ENCODE peak calls at places on chromosomes 3 and 15, in six cellular contexts. P is activated CD4-positive, alpha-beta T cell treated with anti-CD3 and anti-CD28 coated beads for 36 hours; N is Ammon's horn; I is mucosa of descending colon; T is GDM1; H is AG04450. U is an unnamed sample.

GRCh38 chr15:66294157-66294931 is 976 bp downstream of the DIS3L start:
- DNase-seq in H (peak), P (peak), N (peak), T (no peak), I (no peak), U (peak)

GRCh38 chr3:64188810-64189560 is 36.3 kb downstream of the PRICKLE2 start:
- DNase-seq in H (peak), I (no peak), T (no peak), N (peak), P (no peak), U (no peak)

GRCh38 chr15:66927326-66928077 is 137.9 kb upstream of the SMAD3 start:
- DNase-seq in T (no peak), H (no peak), P (no peak), I (no peak), N (no peak), U (no peak)

GRCh38 chr3:101292027-101292426 is 28.3 kb downstream of the IMPG2 start:
- DNase-seq in P (no peak), H (peak), T (no peak), I (no peak), N (no peak), U (no peak)

GRCh38 chr15:41981373-41982132 is 9.2 kb upstream of the EHD4 start:
- DNase-seq in N (no peak), T (no peak), I (no peak), P (peak), H (no peak), U (no peak)

GRCh38 chr3:107431048-107431297 is 53.7 kb downstream of the CCDC54 start:
- DNase-seq in T (peak), N (peak), H (no peak), P (peak), I (peak), U (no peak)

GRCh38 chr15:80710635-80711553 is 15.8 kb downstream of the ABHD17C start:
- DNase-seq in I (no peak), N (no peak), P (peak), H (no peak), T (no peak), U (no peak)

GRCh38 chr3:38039101-38039898 is at the start of gene DLEC1:
- DNase-seq in T (no peak), P (peak), I (peak), N (peak), H (no peak), U (no peak)

GRCh38 chr3:195411831-195412230 is 31.0 kb downstream of the ACAP2 start:
- DNase-seq in T (no peak), N (no peak), H (no peak), I (no peak), P (no peak), U (no peak)

GRCh38 chr3:65338571-65338970 is 650.8 kb upstream of the ADAMTS9 start:
- DNase-seq in N (no peak), P (no peak), I (no peak), H (no peak), T (no peak), U (no peak)

GRCh38 chr15:64235552-64235951 is 72.7 kb upstream of the PPIB start:
- DNase-seq in T (no peak), I (no peak), H (no peak), N (no peak), P (no peak), U (no peak)

GRCh38 chr15:67030036-67030762 is 35.2 kb upstream of the SMAD3 start:
- DNase-seq in N (no peak), T (no peak), I (no peak), P (no peak), H (no peak), U (peak)

GRCh38 chr3:195616681-195617080 is 32.9 kb upstream of the APOD start:
- DNase-seq in I (no peak), N (no peak), P (no peak), H (no peak), T (no peak), U (no peak)

GRCh38 chr15:100216177-100216576 is 125.6 kb downstream of the ADAMTS17 start:
- DNase-seq in H (no peak), I (no peak), T (no peak), P (no peak), N (no peak), U (no peak)

GRCh38 chr3:105746226-105746996 is 122.4 kb downstream of the CBLB start:
- DNase-seq in H (no peak), I (no peak), N (no peak), P (no peak), T (no peak), U (peak)

GRCh38 chr3:60812544-60812943 is 438.7 kb downstream of the FHIT start:
- DNase-seq in P (no peak), H (no peak), I (no peak), N (no peak), T (no peak), U (no peak)

GRCh38 chr3:176867681-176868663 is 329.3 kb downstream of the TBL1XR1 start:
- DNase-seq in I (no peak), T (no peak), P (no peak), N (no peak), H (no peak), U (no peak)

GRCh38 chr3:196138464-196138863 is 56.6 kb upstream of the TFRC start:
- DNase-seq in I (peak), T (no peak), P (no peak), N (no peak), H (no peak), U (no peak)

GRCh38 chr15:79977431-79977940 is 6.5 kb upstream of the BCL2A1 start:
- DNase-seq in I (no peak), H (no peak), T (peak), N (peak), P (no peak), U (no peak)

GRCh38 chr3:126714921-126715320 is 10.9 kb downstream of the CHCHD6 start:
- DNase-seq in H (no peak), P (no peak), I (no peak), T (no peak), N (no peak), U (no peak)

GRCh38 chr3:135965506-135966348 is at the start of gene PPP2R3A:
- DNase-seq in T (peak), P (peak), I (peak), N (peak), H (peak), U (peak)

GRCh38 chr3:191688756-191689433 is 227.9 kb downstream of the PYDC2 start:
- DNase-seq in P (no peak), N (no peak), I (no peak), T (no peak), H (no peak), U (no peak)

GRCh38 chr3:50913279-50913678 is 238.6 kb downstream of the DOCK3 start:
- DNase-seq in N (no peak), I (no peak), P (no peak), H (no peak), T (no peak), U (no peak)

GRCh38 chr15:86236721-86237121 is 157.1 kb downstream of the AGBL1 start:
- DNase-seq in T (no peak), I (no peak), N (no peak), P (no peak), H (no peak), U (no peak)

GRCh38 chr3:183114779-183115178 is 15.5 kb upstream of the MCCC1 start:
- DNase-seq in I (no peak), H (no peak), T (no peak), P (no peak), N (no peak), U (no peak)

U was measured in HepG2.